ENCODE peak calls at places on chromosomes 12 and 14, in five cellular contexts. U is cardiac muscle cell, W is GM04504, G is Daoy, A is NCI-H2081 treated with DMSO at 0.1 percent for 48 hours. D is an unnamed sample.

GRCh38 chr12:53060721-53061276 is 10.9 kb downstream of the TNS2 start:
- DNase-seq in U (peak), W (no peak), G (no peak), A (no peak), D (no peak)

GRCh38 chr14:34052658-34053014 is 101.8 kb upstream of the EGLN3 start:
- DNase-seq in U (peak), W (no peak), G (peak), A (no peak), D (no peak)

GRCh38 chr12:38469689-38470088 is 153.1 kb downstream of the ALG10B start:
- DNase-seq in U (no peak), W (no peak), G (no peak), A (no peak), D (no peak)

GRCh38 chr12:94673951-94674570 is 23.7 kb upstream of the TMCC3 start:
- DNase-seq in U (peak), W (no peak), G (no peak), A (no peak), D (no peak)

GRCh38 chr12:13203028-13203922 is 6.7 kb downstream of the EMP1 start:
- DNase-seq in U (peak), W (peak), G (peak), A (no peak), D (no peak)

GRCh38 chr14:68951051-68951797 is 27.9 kb downstream of the ACTN1 start:
- DNase-seq in U (peak), W (peak), G (peak), A (no peak), D (peak)

GRCh38 chr12:65495233-65495632 is 216.8 kb downstream of the MSRB3 start:
- DNase-seq in U (peak), W (peak), G (peak), A (no peak), D (no peak)

GRCh38 chr12:102763016-102763415 is 154.0 kb downstream of the PAH start:
- DNase-seq in U (no peak), W (no peak), G (no peak), A (no peak), D (no peak)

GRCh38 chr14:100677152-100677924 is 49.4 kb upstream of the DLK1 start:
- DNase-seq in U (peak), W (no peak), G (peak), A (no peak), D (no peak)

GRCh38 chr12:6767592-6768384 is 1.6 kb downstream of the PTMS start:
- DNase-seq in U (peak), W (no peak), G (peak), A (no peak), D (no peak)

GRCh38 chr12:65821336-65821735 is 2.9 kb upstream of the HMGA2 start:
- DNase-seq in U (no peak), W (no peak), G (peak), A (no peak), D (no peak)

GRCh38 chr12:86660488-86661171 is 404.4 kb upstream of the MGAT4C start:
- DNase-seq in U (no peak), W (peak), G (peak), A (no peak), D (no peak)

GRCh38 chr14:21454843-21455550 is 926 bp downstream of the CHD8 start:
- DNase-seq in U (no peak), W (no peak), G (no peak), A (no peak), D (no peak)

GRCh38 chr14:102046337-102047278 is 40.2 kb downstream of the HSP90AA1 start:
- DNase-seq in U (peak), W (peak), G (peak), A (peak), D (no peak)